ENCODE peak calls at places on chromosomes 11 and 22, in eight cellular contexts. I, X, T, R, Z, Y, E and O are unnamed samples.

GRCh38 chr11:107999759-108000455 is 8.8 kb upstream of the CUL5 start:
- DNase-seq in I (no peak), X (peak), T (no peak), R (no peak), Z (peak), Y (peak), E (peak), O (peak)

GRCh38 chr11:116148056-116148455 is 624.7 kb downstream of the BUD13 start:
- DNase-seq in I (no peak), X (no peak), T (no peak), R (no peak), Z (no peak), Y (no peak), E (no peak), O (no peak)

GRCh38 chr11:31240340-31240904 is 129.1 kb downstream of the DCDC1 start:
- DNase-seq in I (no peak), X (peak), T (no peak), R (no peak), Z (no peak), Y (peak), E (peak), O (peak)

GRCh38 chr11:69073445-69073844 is 24.7 kb downstream of the TPCN2 start:
- DNase-seq in I (no peak), X (no peak), T (no peak), R (no peak), Z (no peak), Y (no peak), E (no peak), O (no peak)

GRCh38 chr22:20795014-20795413 is 21.1 kb downstream of the SERPIND1 start:
- DNase-seq in I (no peak), X (no peak), T (no peak), R (no peak), Z (no peak), Y (no peak), E (no peak), O (no peak)

GRCh38 chr11:100789500-100789899 is 102.4 kb downstream of the ARHGAP42 start:
- DNase-seq in I (no peak), X (peak), T (no peak), R (no peak), Z (no peak), Y (peak), E (no peak), O (no peak)

GRCh38 chr11:28808771-28809170 is 700.6 kb downstream of the METTL15 start:
- DNase-seq in I (no peak), X (no peak), T (no peak), R (no peak), Z (no peak), Y (no peak), E (no peak), O (no peak)

GRCh38 chr22:25120093-25120561 is 79.5 kb upstream of the CRYBB3 start:
- DNase-seq in I (no peak), X (no peak), T (no peak), R (peak), Z (no peak), Y (no peak), E (no peak), O (no peak)

GRCh38 chr22:37223965-37224551 is 11.8 kb upstream of the SSTR3 start:
- DNase-seq in I (no peak), X (no peak), T (no peak), R (no peak), Z (peak), Y (no peak), E (no peak), O (no peak)

GRCh38 chr22:48948575-48949170 is 879.0 kb downstream of the BRD1 start:
- DNase-seq in I (no peak), X (no peak), T (no peak), R (no peak), Z (no peak), Y (no peak), E (no peak), O (no peak)

GRCh38 chr11:58075781-58076180 is 45.0 kb downstream of the OR6Q1 start:
- DNase-seq in I (no peak), X (peak), T (no peak), R (no peak), Z (no peak), Y (peak), E (peak), O (no peak)

GRCh38 chr11:74226907-74227306 is 55.8 kb downstream of the PPME1 start:
- DNase-seq in I (no peak), X (no peak), T (no peak), R (no peak), Z (no peak), Y (no peak), E (no peak), O (no peak)

GRCh38 chr22:50191041-50191740 is 5.5 kb downstream of the TRABD start:
- DNase-seq in I (peak), X (no peak), T (peak), R (no peak), Z (peak), Y (no peak), E (no peak), O (no peak)

DNA sequence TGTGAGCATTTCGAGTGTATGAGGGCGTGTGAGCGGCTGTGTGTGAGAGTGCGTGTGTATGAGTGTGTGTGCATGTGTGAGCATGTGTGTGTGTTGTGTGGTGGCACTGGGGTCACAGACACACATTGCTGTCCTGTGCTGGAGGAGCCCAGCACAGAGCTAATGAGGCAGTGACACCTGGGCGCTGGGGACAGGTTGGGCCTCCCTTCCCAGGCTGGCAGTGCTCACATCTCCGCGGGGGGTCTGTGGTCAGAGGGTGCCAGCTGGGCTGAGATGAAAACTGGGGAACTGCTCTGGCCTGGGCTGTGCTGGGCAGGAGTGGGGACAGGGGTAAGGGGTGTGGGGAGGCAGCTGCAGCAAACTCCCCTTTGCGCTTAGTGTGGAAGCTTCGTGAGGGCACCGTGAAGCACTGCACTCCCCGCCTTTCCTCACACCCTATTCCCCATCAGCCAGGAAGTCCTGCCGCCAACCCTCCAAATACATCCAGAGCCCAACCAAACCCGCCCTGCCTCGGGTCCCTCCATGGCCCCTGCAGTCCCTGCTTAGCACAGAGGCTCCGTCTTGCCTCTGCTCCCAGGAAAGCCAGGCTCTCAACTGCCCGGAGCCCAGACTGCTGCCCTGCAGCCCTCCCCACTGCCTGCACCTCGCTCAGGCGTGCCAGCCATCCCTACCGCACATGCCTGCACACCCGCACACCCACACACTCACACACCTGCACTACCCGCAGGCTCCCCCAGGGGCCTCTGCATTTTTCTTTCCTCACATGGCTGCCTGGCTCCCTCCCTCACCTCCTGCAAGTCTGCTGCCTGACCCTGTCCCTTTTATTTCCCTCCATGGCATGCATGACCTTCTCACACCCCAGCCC is 62.0 kb upstream of the THY1 start:
- DNase-seq in I (no peak), X (no peak), T (no peak), R (peak), Z (no peak), Y (no peak), E (no peak), O (no peak)
- TF ChIP-seq CTCF in I (no peak), X (peak), T (no peak), R (no peak), Z (peak), Y (peak), E (no peak), O (peak)

DNA sequence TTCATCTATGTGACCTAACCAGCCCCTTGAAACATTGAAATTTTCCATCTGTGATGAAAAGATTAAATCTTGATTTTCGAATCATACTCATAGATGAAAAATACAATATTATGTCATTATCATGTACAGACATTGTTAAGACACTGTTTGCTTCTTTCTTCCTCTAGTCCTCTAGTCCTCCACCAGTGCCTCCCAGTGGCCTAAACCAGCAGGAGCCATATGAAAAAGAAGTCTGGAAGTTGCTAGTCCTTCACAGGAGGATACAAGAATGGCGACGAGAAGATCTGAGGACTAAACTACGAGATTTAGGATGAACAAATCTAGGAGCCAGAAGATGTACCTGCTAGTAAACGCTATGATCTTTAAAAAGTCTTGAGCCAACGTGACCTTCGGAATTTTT is 134.1 kb downstream of the SLC17A6 start:
- DNase-seq in I (no peak), X (no peak), T (no peak), R (no peak), Z (no peak), Y (no peak), E (no peak), O (no peak)
- TF ChIP-seq CTCF in I (no peak), X (peak), T (no peak), R (no peak), Z (no peak), Y (no peak), E (no peak), O (no peak)

GRCh38 chr22:39388261-39389011 is 11.1 kb upstream of the TAB1 start:
- DNase-seq in I (peak), X (peak), T (peak), R (peak), Z (peak), Y (peak), E (peak), O (peak)

GRCh38 chr22:39382410-39382809 is 17.2 kb upstream of the TAB1 start:
- DNase-seq in I (no peak), X (no peak), T (no peak), R (no peak), Z (peak), Y (no peak), E (no peak), O (no peak)

GRCh38 chr22:39381930-39382329 is 17.6 kb upstream of the TAB1 start:
- DNase-seq in I (no peak), X (no peak), T (no peak), R (no peak), Z (no peak), Y (no peak), E (no peak), O (no peak)

GRCh38 chr22:39383841-39384625 is 15.5 kb upstream of the TAB1 start:
- DNase-seq in I (no peak), X (no peak), T (no peak), R (no peak), Z (no peak), Y (no peak), E (peak), O (no peak)

GRCh38 chr22:39384750-39385480 is 14.7 kb upstream of the TAB1 start:
- DNase-seq in I (no peak), X (no peak), T (no peak), R (no peak), Z (no peak), Y (peak), E (no peak), O (no peak)
- TF ChIP-seq CTCF in I (no peak), X (peak), T (peak), R (no peak), Z (peak), Y (peak), E (peak), O (peak)

GRCh38 chr22:31308181-31308580 is 15.9 kb upstream of the PIK3IP1 start:
- DNase-seq in I (no peak), X (no peak), T (no peak), R (no peak), Z (no peak), Y (no peak), E (no peak), O (no peak)

GRCh38 chr22:31313366-31314147 is 21.3 kb upstream of the PIK3IP1 start:
- DNase-seq in I (peak), X (peak), T (peak), R (peak), Z (no peak), Y (peak), E (peak), O (peak)
- TF ChIP-seq CTCF in I (no peak), X (peak), T (peak), R (peak), Z (peak), Y (peak), E (peak), O (peak)